ENCODE peak calls at places on chromosomes 6 and 20, in ten cellular contexts. One of them, this sample, is unnamed.

GRCh38 chr6:35496036-35496850 is 636 bp downstream of the TEAD3 start:
- DNase-seq in GM23248: peak
- DNase-seq in small intestine: peak
- DNase-seq in GM12865: no peak
- DNase-seq in coronary artery: peak
- DNase-seq in sigmoid colon: peak
- DNase-seq in aorta: no peak
- DNase-seq in CD8-positive, alpha-beta T cell: no peak
- DNase-seq in GM12864: no peak
- DNase-seq in astrocyte of the spinal cord: peak
- DNase-seq in this sample: peak

GRCh38 chr20:16051968-16052367 is 521.3 kb downstream of the KIF16B start:
- DNase-seq in GM23248: no peak
- DNase-seq in small intestine: no peak
- DNase-seq in GM12865: no peak
- DNase-seq in coronary artery: no peak
- DNase-seq in sigmoid colon: no peak
- DNase-seq in aorta: no peak
- DNase-seq in CD8-positive, alpha-beta T cell: no peak
- DNase-seq in GM12864: no peak
- DNase-seq in astrocyte of the spinal cord: no peak
- DNase-seq in this sample: no peak

GRCh38 chr6:52201046-52201445 is 14.9 kb downstream of the IL17A start:
- DNase-seq in GM23248: no peak
- DNase-seq in small intestine: no peak
- DNase-seq in GM12865: no peak
- DNase-seq in coronary artery: no peak
- DNase-seq in sigmoid colon: no peak
- DNase-seq in aorta: no peak
- DNase-seq in CD8-positive, alpha-beta T cell: no peak
- DNase-seq in GM12864: no peak
- DNase-seq in astrocyte of the spinal cord: no peak
- DNase-seq in this sample: no peak

GRCh38 chr6:166586424-166587156 is at the start of gene RAMACL:
- DNase-seq in GM23248: no peak
- DNase-seq in small intestine: peak
- DNase-seq in GM12865: peak
- DNase-seq in coronary artery: no peak
- DNase-seq in sigmoid colon: no peak
- DNase-seq in aorta: no peak
- DNase-seq in CD8-positive, alpha-beta T cell: peak
- DNase-seq in GM12864: peak
- DNase-seq in astrocyte of the spinal cord: no peak
- DNase-seq in this sample: no peak

GRCh38 chr6:158284340-158285210 is 27.7 kb upstream of the TULP4 start:
- DNase-seq in GM23248: peak
- DNase-seq in small intestine: no peak
- DNase-seq in GM12865: no peak
- DNase-seq in coronary artery: no peak
- DNase-seq in sigmoid colon: no peak
- DNase-seq in aorta: no peak
- DNase-seq in CD8-positive, alpha-beta T cell: no peak
- DNase-seq in GM12864: peak
- DNase-seq in astrocyte of the spinal cord: peak
- DNase-seq in this sample: no peak

GRCh38 chr6:161369339-161369738 is 95.5 kb upstream of the AGPAT4 start:
- DNase-seq in GM23248: peak
- DNase-seq in small intestine: peak
- DNase-seq in GM12865: no peak
- DNase-seq in coronary artery: no peak
- DNase-seq in sigmoid colon: no peak
- DNase-seq in aorta: no peak
- DNase-seq in CD8-positive, alpha-beta T cell: no peak
- DNase-seq in GM12864: no peak
- DNase-seq in astrocyte of the spinal cord: peak
- DNase-seq in this sample: no peak

GRCh38 chr20:38926142-38926933 is at the start of gene FAM83D:
- DNase-seq in GM23248: peak
- DNase-seq in small intestine: peak
- DNase-seq in GM12865: peak
- DNase-seq in coronary artery: peak
- DNase-seq in sigmoid colon: peak
- DNase-seq in aorta: peak
- DNase-seq in CD8-positive, alpha-beta T cell: peak
- DNase-seq in GM12864: peak
- DNase-seq in astrocyte of the spinal cord: peak
- DNase-seq in this sample: peak

GRCh38 chr6:39962831-39963230 is 28.6 kb upstream of the MOCS1 start:
- DNase-seq in GM23248: peak
- DNase-seq in small intestine: no peak
- DNase-seq in GM12865: no peak
- DNase-seq in coronary artery: no peak
- DNase-seq in sigmoid colon: no peak
- DNase-seq in aorta: no peak
- DNase-seq in CD8-positive, alpha-beta T cell: no peak
- DNase-seq in GM12864: no peak
- DNase-seq in astrocyte of the spinal cord: no peak
- DNase-seq in this sample: no peak

GRCh38 chr20:62983210-62983609 is 23.6 kb downstream of the BHLHE23 start:
- DNase-seq in GM23248: no peak
- DNase-seq in small intestine: no peak
- DNase-seq in GM12865: no peak
- DNase-seq in coronary artery: no peak
- DNase-seq in sigmoid colon: no peak
- DNase-seq in aorta: no peak
- DNase-seq in CD8-positive, alpha-beta T cell: no peak
- DNase-seq in GM12864: no peak
- DNase-seq in astrocyte of the spinal cord: no peak
- DNase-seq in this sample: no peak

GRCh38 chr6:115271434-115271833 is 789.3 kb downstream of the FRK start:
- DNase-seq in GM23248: no peak
- DNase-seq in small intestine: no peak
- DNase-seq in GM12865: no peak
- DNase-seq in coronary artery: no peak
- DNase-seq in sigmoid colon: no peak
- DNase-seq in aorta: no peak
- DNase-seq in CD8-positive, alpha-beta T cell: no peak
- DNase-seq in GM12864: no peak
- DNase-seq in astrocyte of the spinal cord: no peak
- DNase-seq in this sample: no peak

GRCh38 chr6:29522241-29522640 is 34.5 kb upstream of the MAS1L start:
- DNase-seq in GM23248: no peak
- DNase-seq in small intestine: no peak
- DNase-seq in GM12865: no peak
- DNase-seq in coronary artery: no peak
- DNase-seq in sigmoid colon: no peak
- DNase-seq in aorta: no peak
- DNase-seq in CD8-positive, alpha-beta T cell: no peak
- DNase-seq in GM12864: no peak
- DNase-seq in astrocyte of the spinal cord: no peak
- DNase-seq in this sample: no peak

GRCh38 chr6:149915970-149916865 is 6.7 kb downstream of the RAET1G start:
- DNase-seq in GM23248: no peak
- DNase-seq in small intestine: no peak
- DNase-seq in GM12865: no peak
- DNase-seq in coronary artery: no peak
- DNase-seq in sigmoid colon: no peak
- DNase-seq in aorta: no peak
- DNase-seq in CD8-positive, alpha-beta T cell: no peak
- DNase-seq in GM12864: no peak
- DNase-seq in astrocyte of the spinal cord: no peak
- DNase-seq in this sample: no peak

GRCh38 chr6:159633196-159633595 is 59.8 kb downstream of the SOD2 start:
- DNase-seq in GM23248: peak
- DNase-seq in small intestine: peak
- DNase-seq in GM12865: peak
- DNase-seq in coronary artery: no peak
- DNase-seq in sigmoid colon: no peak
- DNase-seq in aorta: no peak
- DNase-seq in CD8-positive, alpha-beta T cell: no peak
- DNase-seq in GM12864: no peak
- DNase-seq in astrocyte of the spinal cord: no peak
- DNase-seq in this sample: no peak

GRCh38 chr6:156780117-156780641 is 3.0 kb downstream of the ARID1B start:
- DNase-seq in GM23248: peak
- DNase-seq in small intestine: peak
- DNase-seq in GM12865: peak
- DNase-seq in coronary artery: no peak
- DNase-seq in sigmoid colon: no peak
- DNase-seq in aorta: no peak
- DNase-seq in CD8-positive, alpha-beta T cell: peak
- DNase-seq in GM12864: peak
- DNase-seq in astrocyte of the spinal cord: peak
- DNase-seq in this sample: peak

GRCh38 chr20:40887100-40887499 is 141.5 kb upstream of the TOP1 start:
- DNase-seq in GM23248: no peak
- DNase-seq in small intestine: no peak
- DNase-seq in GM12865: no peak
- DNase-seq in coronary artery: no peak
- DNase-seq in sigmoid colon: no peak
- DNase-seq in aorta: no peak
- DNase-seq in CD8-positive, alpha-beta T cell: no peak
- DNase-seq in GM12864: no peak
- DNase-seq in astrocyte of the spinal cord: no peak
- DNase-seq in this sample: no peak

GRCh38 chr20:49699200-49699992 is 14.3 kb downstream of the B4GALT5 start:
- DNase-seq in GM23248: peak
- DNase-seq in small intestine: peak
- DNase-seq in GM12865: peak
- DNase-seq in coronary artery: no peak
- DNase-seq in sigmoid colon: no peak
- DNase-seq in aorta: no peak
- DNase-seq in CD8-positive, alpha-beta T cell: no peak
- DNase-seq in GM12864: peak
- DNase-seq in astrocyte of the spinal cord: no peak
- DNase-seq in this sample: no peak
- H3K4me3 ChIP-seq in GM23248: no peak
- H3K4me3 ChIP-seq in small intestine: no peak
- H3K4me3 ChIP-seq in GM12865: peak
- H3K4me3 ChIP-seq in coronary artery: no peak
- H3K4me3 ChIP-seq in sigmoid colon: no peak
- H3K4me3 ChIP-seq in aorta: no peak
- H3K4me3 ChIP-seq in CD8-positive, alpha-beta T cell: no peak
- H3K4me3 ChIP-seq in GM12864: no peak
- H3K4me3 ChIP-seq in astrocyte of the spinal cord: no peak
- H3K4me3 ChIP-seq in this sample: no peak

DNA sequence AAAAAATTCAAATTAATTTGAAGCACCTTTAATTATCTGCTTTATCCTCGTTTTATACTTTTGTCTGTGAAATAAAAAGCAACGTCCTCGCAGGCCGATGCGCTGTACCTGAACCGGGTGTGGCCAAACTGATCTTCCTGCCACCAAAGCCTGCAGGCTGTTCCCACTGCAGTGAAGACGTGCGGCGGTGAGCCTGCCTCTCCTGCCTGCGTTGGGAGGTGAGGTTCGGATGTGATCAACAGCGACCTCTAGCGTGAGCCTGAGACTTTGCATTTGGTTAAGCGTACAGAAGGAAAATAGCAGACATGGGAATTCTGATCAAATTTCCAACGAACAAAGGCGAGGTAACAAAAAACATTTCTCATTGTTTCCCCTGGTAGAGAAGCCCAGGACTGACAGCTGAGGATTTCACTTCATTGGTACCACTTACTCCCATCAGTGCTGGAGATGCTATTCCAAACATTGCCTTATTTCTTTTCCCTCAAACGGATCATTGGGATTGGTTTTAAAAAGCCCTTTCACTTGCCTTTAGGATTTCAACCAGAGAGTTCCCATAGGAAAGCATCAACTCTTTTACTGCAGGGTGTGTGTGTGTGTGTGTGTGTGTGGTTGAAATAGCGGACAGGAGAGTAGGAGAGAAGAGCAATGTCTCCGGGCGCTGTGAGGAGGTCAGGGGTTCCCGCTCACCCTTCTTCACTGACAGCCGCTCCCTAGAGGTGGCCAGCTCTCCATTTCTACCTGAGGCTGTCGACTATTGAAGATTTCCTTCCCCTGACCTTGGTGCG is 56.6 kb upstream of the CCN6 start:
- DNase-seq in GM23248: peak
- DNase-seq in small intestine: peak
- DNase-seq in GM12865: peak
- DNase-seq in coronary artery: peak
- DNase-seq in sigmoid colon: peak
- DNase-seq in aorta: peak
- DNase-seq in CD8-positive, alpha-beta T cell: peak
- DNase-seq in GM12864: peak
- DNase-seq in astrocyte of the spinal cord: peak
- DNase-seq in this sample: peak
- H3K4me3 ChIP-seq in GM23248: peak
- H3K4me3 ChIP-seq in small intestine: no peak
- H3K4me3 ChIP-seq in GM12865: no peak
- H3K4me3 ChIP-seq in coronary artery: peak
- H3K4me3 ChIP-seq in sigmoid colon: peak
- H3K4me3 ChIP-seq in aorta: no peak
- H3K4me3 ChIP-seq in CD8-positive, alpha-beta T cell: peak
- H3K4me3 ChIP-seq in GM12864: no peak
- H3K4me3 ChIP-seq in astrocyte of the spinal cord: no peak
- H3K4me3 ChIP-seq in this sample: no peak

GRCh38 chr20:20363449-20364015 is 4.4 kb upstream of the INSM1 start:
- DNase-seq in GM23248: no peak
- DNase-seq in small intestine: no peak
- DNase-seq in GM12865: no peak
- DNase-seq in coronary artery: no peak
- DNase-seq in sigmoid colon: no peak
- DNase-seq in aorta: no peak
- DNase-seq in CD8-positive, alpha-beta T cell: no peak
- DNase-seq in GM12864: no peak
- DNase-seq in astrocyte of the spinal cord: no peak
- DNase-seq in this sample: no peak
- H3K4me3 ChIP-seq in GM23248: no peak
- H3K4me3 ChIP-seq in small intestine: no peak
- H3K4me3 ChIP-seq in GM12865: no peak
- H3K4me3 ChIP-seq in coronary artery: peak
- H3K4me3 ChIP-seq in sigmoid colon: peak
- H3K4me3 ChIP-seq in aorta: no peak
- H3K4me3 ChIP-seq in CD8-positive, alpha-beta T cell: no peak
- H3K4me3 ChIP-seq in GM12864: no peak
- H3K4me3 ChIP-seq in astrocyte of the spinal cord: no peak
- H3K4me3 ChIP-seq in this sample: no peak

DNA sequence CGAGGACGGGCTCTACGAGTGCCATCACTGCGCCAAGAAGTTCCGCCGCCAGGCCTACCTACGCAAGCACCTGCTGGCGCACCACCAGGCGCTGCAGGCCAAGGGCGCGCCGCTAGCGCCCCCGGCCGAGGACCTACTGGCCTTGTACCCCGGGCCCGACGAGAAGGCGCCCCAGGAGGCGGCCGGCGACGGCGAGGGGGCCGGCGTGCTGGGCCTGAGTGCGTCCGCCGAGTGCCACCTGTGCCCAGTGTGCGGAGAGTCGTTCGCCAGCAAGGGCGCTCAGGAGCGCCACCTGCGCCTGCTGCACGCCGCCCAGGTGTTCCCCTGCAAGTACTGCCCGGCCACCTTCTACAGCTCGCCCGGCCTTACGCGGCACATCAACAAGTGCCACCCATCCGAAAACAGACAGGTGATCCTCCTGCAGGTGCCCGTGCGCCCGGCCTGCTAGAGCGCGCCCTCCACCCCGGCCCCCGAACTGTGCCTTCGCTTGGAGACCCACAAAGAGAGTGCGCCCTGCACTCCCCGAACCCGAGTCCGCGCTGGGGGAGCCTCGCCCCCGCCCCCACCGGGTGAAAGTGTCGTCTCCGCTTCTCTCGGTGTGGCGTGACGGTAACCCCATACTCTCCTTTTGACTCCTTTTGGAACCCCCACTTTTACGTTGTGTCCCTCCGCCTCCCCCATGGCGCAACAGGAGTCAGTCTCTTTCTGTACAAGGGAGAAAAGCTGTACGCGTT is 1.6 kb downstream of the INSM1 start:
- DNase-seq in GM23248: no peak
- DNase-seq in small intestine: peak
- DNase-seq in GM12865: peak
- DNase-seq in coronary artery: no peak
- DNase-seq in sigmoid colon: no peak
- DNase-seq in aorta: no peak
- DNase-seq in CD8-positive, alpha-beta T cell: no peak
- DNase-seq in GM12864: no peak
- DNase-seq in astrocyte of the spinal cord: no peak
- DNase-seq in this sample: no peak
- H3K4me3 ChIP-seq in GM23248: no peak
- H3K4me3 ChIP-seq in small intestine: peak
- H3K4me3 ChIP-seq in GM12865: no peak
- H3K4me3 ChIP-seq in coronary artery: peak
- H3K4me3 ChIP-seq in sigmoid colon: peak
- H3K4me3 ChIP-seq in aorta: no peak
- H3K4me3 ChIP-seq in CD8-positive, alpha-beta T cell: no peak
- H3K4me3 ChIP-seq in GM12864: peak
- H3K4me3 ChIP-seq in astrocyte of the spinal cord: no peak
- H3K4me3 ChIP-seq in this sample: no peak